ENCODE peak calls at places on chromosomes 4 and X, in four cellular contexts. H is occipital lobe, Y is GM13976, E is COR-L47. V is an unnamed sample.

GRCh38 chr4:184448828-184449227 is 25.5 kb downstream of the IRF2 start:
- DNase-seq in H (peak), Y (peak), E (no peak), V (peak)

GRCh38 chr4:48403779-48404178 is 62.5 kb downstream of the SLAIN2 start:
- DNase-seq in H (no peak), Y (no peak), E (no peak), V (no peak)

GRCh38 chr4:182533948-182534347 is 290.7 kb downstream of the TENM3 start:
- DNase-seq in H (no peak), Y (no peak), E (no peak), V (no peak)

GRCh38 chr4:41176357-41176756 is 38.0 kb downstream of the APBB2 start:
- DNase-seq in H (no peak), Y (no peak), E (no peak), V (no peak)

GRCh38 chr4:6385288-6385687 is 87.1 kb downstream of the PPP2R2C start:
- DNase-seq in H (no peak), Y (no peak), E (no peak), V (no peak)

GRCh38 chrX:133495464-133496391 is 80.4 kb upstream of the GPC4 start:
- DNase-seq in H (no peak), Y (no peak), E (no peak), V (no peak)

GRCh38 chrX:97310373-97310772 is 426.7 kb downstream of the RPA4 start:
- DNase-seq in H (no peak), Y (no peak), E (no peak), V (no peak)

GRCh38 chr4:24471623-24472510 is 112.5 kb downstream of the DHX15 start:
- DNase-seq in H (peak), Y (peak), E (peak), V (peak)

GRCh38 chr4:55172694-55173287 is 47.4 kb upstream of the KDR start:
- DNase-seq in H (no peak), Y (no peak), E (no peak), V (no peak)

GRCh38 chrX:153919281-153919680 is 6.8 kb downstream of the ARHGAP4 start:
- DNase-seq in H (no peak), Y (no peak), E (no peak), V (no peak)

GRCh38 chr4:90127223-90127705 is at the start of gene CCSER1:
- DNase-seq in H (peak), Y (peak), E (peak), V (peak)

GRCh38 chrX:30530591-30530990 is 47.0 kb downstream of the TASL start:
- DNase-seq in H (no peak), Y (no peak), E (no peak), V (no peak)

GRCh38 chr4:173432430-173432829 is 33.5 kb upstream of the SCRG1 start:
- DNase-seq in H (no peak), Y (no peak), E (no peak), V (no peak)

GRCh38 chrX:110131031-110131430 is 128.1 kb downstream of the TMEM164 start:
- DNase-seq in H (no peak), Y (no peak), E (no peak), V (no peak)

GRCh38 chr4:181823645-181824044 is 419.6 kb upstream of the TENM3 start:
- DNase-seq in H (no peak), Y (no peak), E (no peak), V (no peak)

GRCh38 chr4:113540859-113541258 is 220.7 kb downstream of the CAMK2D start:
- DNase-seq in H (no peak), Y (no peak), E (no peak), V (no peak)

GRCh38 chrX:69277961-69278795 is 112.9 kb upstream of the PJA1 start:
- DNase-seq in H (no peak), Y (no peak), E (no peak), V (no peak)

GRCh38 chr4:152554742-152555141 is 18.9 kb upstream of the FBXW7 start:
- DNase-seq in H (no peak), Y (no peak), E (no peak), V (no peak)

GRCh38 chrX:112731793-112732192 is 52.1 kb upstream of the LHFPL1 start:
- DNase-seq in H (no peak), Y (no peak), E (no peak), V (no peak)

GRCh38 chr4:177596035-177596434 is 153.8 kb upstream of the AGA start:
- DNase-seq in H (peak), Y (no peak), E (no peak), V (no peak)

GRCh38 chrX:133523094-133523493 is 107.8 kb upstream of the GPC4 start:
- DNase-seq in H (no peak), Y (no peak), E (no peak), V (no peak)

GRCh38 chrX:149255860-149256259 is 249.2 kb downstream of the IDS start:
- DNase-seq in H (no peak), Y (no peak), E (no peak), V (no peak)

GRCh38 chr4:177117256-177117655 is 192.4 kb upstream of the NEIL3 start:
- DNase-seq in H (no peak), Y (no peak), E (no peak), V (no peak)

V was measured in germinal center.